ENCODE peak calls at places on chromosomes 4 and X, in nine cellular contexts. One of them, this sample, is unnamed.

GRCh38 chr4:158147151-158147550 is 25.7 kb downstream of the GASK1B start:
- DNase-seq in activated CD4-positive, alpha-beta T cell treated with anti-CD3 and anti-CD28 coated beads for 48 hours: no peak
- DNase-seq in T-helper 2 cell: no peak
- DNase-seq in adipocyte: no peak
- DNase-seq in type B pancreatic cell: no peak
- DNase-seq in C1 segment of cervical spinal cord: no peak
- DNase-seq in HT-29: no peak
- DNase-seq in HS-27A: no peak
- DNase-seq in pancreas: no peak
- DNase-seq in this sample: no peak

GRCh38 chr4:94642561-94642866 is 115.2 kb upstream of the BMPR1B start:
- DNase-seq in C1 segment of cervical spinal cord: no peak
- DNase-seq in HS-27A: no peak
- DNase-seq in adipocyte: peak; percentile 27
- DNase-seq in pancreas: no peak
- DNase-seq in HT-29: no peak
- DNase-seq in T-helper 2 cell: no peak
- DNase-seq in activated CD4-positive, alpha-beta T cell treated with anti-CD3 and anti-CD28 coated beads for 48 hours: no peak
- DNase-seq in type B pancreatic cell: no peak
- DNase-seq in this sample: no peak

GRCh38 chrX:78123190-78123589 is 16.3 kb downstream of the TAF9B start:
- DNase-seq in type B pancreatic cell: no peak
- DNase-seq in C1 segment of cervical spinal cord: no peak
- DNase-seq in activated CD4-positive, alpha-beta T cell treated with anti-CD3 and anti-CD28 coated beads for 48 hours: peak; percentile 56
- DNase-seq in HT-29: no peak
- DNase-seq in adipocyte: no peak
- DNase-seq in HS-27A: no peak
- DNase-seq in T-helper 2 cell: no peak
- DNase-seq in pancreas: no peak
- DNase-seq in this sample: no peak

GRCh38 chrX:42725196-42725595 is 52.8 kb downstream of the PPP1R2C start:
- DNase-seq in adipocyte: no peak
- DNase-seq in T-helper 2 cell: no peak
- DNase-seq in activated CD4-positive, alpha-beta T cell treated with anti-CD3 and anti-CD28 coated beads for 48 hours: no peak
- DNase-seq in HT-29: peak; percentile 12
- DNase-seq in type B pancreatic cell: no peak
- DNase-seq in pancreas: no peak
- DNase-seq in C1 segment of cervical spinal cord: no peak
- DNase-seq in HS-27A: no peak
- DNase-seq in this sample: no peak

GRCh38 chrX:1118572-1119199 is 93.8 kb downstream of the CRLF2 start:
- DNase-seq in HS-27A: no peak
- DNase-seq in HT-29: no peak
- DNase-seq in C1 segment of cervical spinal cord: no peak
- DNase-seq in T-helper 2 cell: no peak
- DNase-seq in activated CD4-positive, alpha-beta T cell treated with anti-CD3 and anti-CD28 coated beads for 48 hours: no peak
- DNase-seq in adipocyte: no peak
- DNase-seq in pancreas: no peak
- DNase-seq in type B pancreatic cell: no peak
- DNase-seq in this sample: no peak

GRCh38 chr4:186712690-186713089 is 11.0 kb downstream of the FAT1 start:
- DNase-seq in T-helper 2 cell: no peak
- DNase-seq in type B pancreatic cell: no peak
- DNase-seq in adipocyte: no peak
- DNase-seq in pancreas: no peak
- DNase-seq in HT-29: no peak
- DNase-seq in HS-27A: no peak
- DNase-seq in activated CD4-positive, alpha-beta T cell treated with anti-CD3 and anti-CD28 coated beads for 48 hours: no peak
- DNase-seq in C1 segment of cervical spinal cord: no peak
- DNase-seq in this sample: no peak

GRCh38 chrX:68699960-68700746 is 52.7 kb downstream of the STARD8 start:
- DNase-seq in HT-29: no peak
- DNase-seq in activated CD4-positive, alpha-beta T cell treated with anti-CD3 and anti-CD28 coated beads for 48 hours: no peak
- DNase-seq in type B pancreatic cell: no peak
- DNase-seq in adipocyte: no peak
- DNase-seq in C1 segment of cervical spinal cord: no peak
- DNase-seq in T-helper 2 cell: no peak
- DNase-seq in pancreas: peak; percentile 53
- DNase-seq in HS-27A: peak; percentile 57
- DNase-seq in this sample: no peak

GRCh38 chrX:134604701-134605271 is 53.5 kb downstream of the PLAC1 start:
- DNase-seq in adipocyte: peak; percentile 14
- DNase-seq in T-helper 2 cell: no peak
- DNase-seq in HT-29: no peak
- DNase-seq in C1 segment of cervical spinal cord: no peak
- DNase-seq in type B pancreatic cell: no peak
- DNase-seq in HS-27A: no peak
- DNase-seq in activated CD4-positive, alpha-beta T cell treated with anti-CD3 and anti-CD28 coated beads for 48 hours: no peak
- DNase-seq in pancreas: peak; percentile 45
- DNase-seq in this sample: no peak

GRCh38 chrX:149950681-149951080 is 12.4 kb upstream of the EOLA2 start:
- DNase-seq in adipocyte: peak; percentile 75
- DNase-seq in activated CD4-positive, alpha-beta T cell treated with anti-CD3 and anti-CD28 coated beads for 48 hours: no peak
- DNase-seq in pancreas: no peak
- DNase-seq in HT-29: peak; percentile 68
- DNase-seq in type B pancreatic cell: no peak
- DNase-seq in T-helper 2 cell: no peak
- DNase-seq in C1 segment of cervical spinal cord: no peak
- DNase-seq in HS-27A: peak; percentile 35
- DNase-seq in this sample: peak; percentile 16